ENCODE peak calls at places on chromosomes 3 and 15, in eight cellular contexts. Z, H, A, C, G, Q, O and P are unnamed samples.

GRCh38 chr3:107361633-107362032 is 15.6 kb upstream of the CCDC54 start:
- DNase-seq in Z (no peak), H (no peak), A (no peak), C (no peak), G (no peak), Q (no peak), O (no peak), P (no peak)

GRCh38 chr15:39455502-39455991 is 125.3 kb upstream of the THBS1 start:
- DNase-seq in Z (peak), H (no peak), A (no peak), C (no peak), G (no peak), Q (no peak), O (peak), P (no peak)

GRCh38 chr15:100168787-100169186 is 173.0 kb downstream of the ADAMTS17 start:
- DNase-seq in Z (no peak), H (no peak), A (no peak), C (no peak), G (no peak), Q (no peak), O (no peak), P (no peak)

GRCh38 chr3:178482981-178483380 is 53.3 kb upstream of the KCNMB2 start:
- DNase-seq in Z (no peak), H (no peak), A (peak), C (no peak), G (no peak), Q (no peak), O (no peak), P (no peak)

GRCh38 chr15:71109130-71109529 is 6.1 kb upstream of the THSD4 start:
- DNase-seq in Z (peak), H (no peak), A (peak), C (no peak), G (no peak), Q (no peak), O (peak), P (no peak)

GRCh38 chr3:106482436-106482835 is 613.6 kb upstream of the CBLB start:
- DNase-seq in Z (no peak), H (no peak), A (no peak), C (no peak), G (no peak), Q (no peak), O (peak), P (no peak)

GRCh38 chr15:62428851-62429250 is 263.8 kb upstream of the C2CD4B start:
- DNase-seq in Z (no peak), H (no peak), A (no peak), C (no peak), G (no peak), Q (no peak), O (no peak), P (no peak)

GRCh38 chr15:58361291-58361759 is 70.5 kb upstream of the LIPC start:
- DNase-seq in Z (peak), H (no peak), A (peak), C (no peak), G (peak), Q (no peak), O (peak), P (no peak)

GRCh38 chr3:133472242-133472641 is 72.4 kb downstream of the BFSP2 start:
- DNase-seq in Z (peak), H (no peak), A (no peak), C (no peak), G (peak), Q (no peak), O (no peak), P (no peak)

GRCh38 chr3:47984089-47984759 is 32.0 kb downstream of the MAP4 start:
- DNase-seq in Z (peak), H (no peak), A (peak), C (no peak), G (peak), Q (no peak), O (peak), P (no peak)

GRCh38 chr15:75801859-75802593 is 41.2 kb upstream of the UBE2Q2 start:
- DNase-seq in Z (peak), H (peak), A (peak), C (peak), G (peak), Q (peak), O (peak), P (peak)

GRCh38 chr15:98946301-98947255 is 61.0 kb downstream of the PGPEP1L start:
- DNase-seq in Z (peak), H (no peak), A (peak), C (peak), G (no peak), Q (no peak), O (no peak), P (no peak)

GRCh38 chr3:174869448-174869847 is 10.3 kb downstream of the NAALADL2 start:
- DNase-seq in Z (no peak), H (no peak), A (no peak), C (no peak), G (no peak), Q (no peak), O (peak), P (no peak)

GRCh38 chr15:58247803-58248503 is 109.8 kb downstream of the AQP9 start:
- DNase-seq in Z (no peak), H (peak), A (peak), C (peak), G (no peak), Q (no peak), O (no peak), P (peak)

GRCh38 chr15:66323312-66323928 is 30.1 kb downstream of the DIS3L start:
- DNase-seq in Z (no peak), H (no peak), A (no peak), C (no peak), G (no peak), Q (no peak), O (no peak), P (no peak)

GRCh38 chr15:96353931-96354730 is 23.6 kb downstream of the NR2F2 start:
- DNase-seq in Z (peak), H (no peak), A (peak), C (peak), G (peak), Q (no peak), O (peak), P (no peak)

GRCh38 chr3:101963902-101964362 is 114.6 kb downstream of the NFKBIZ start:
- DNase-seq in Z (peak), H (no peak), A (peak), C (no peak), G (no peak), Q (no peak), O (peak), P (no peak)

GRCh38 chr3:112605285-112605684 is 35.7 kb downstream of the CCDC80 start:
- DNase-seq in Z (peak), H (no peak), A (peak), C (no peak), G (peak), Q (no peak), O (peak), P (no peak)

GRCh38 chr3:157336252-157337009 is 100.2 kb upstream of the PTX3 start:
- DNase-seq in Z (no peak), H (no peak), A (no peak), C (no peak), G (no peak), Q (no peak), O (no peak), P (no peak)